ENCODE peak calls at places on chromosome 11, in seven cellular contexts. R, H, Q, F, Y, J and T are unnamed samples.

GRCh38 chr11:55970935-55971334 is 1.2 kb upstream of the OR10AG1 start:
- DNase-seq in Q (no peak), F (no peak), H (no peak), Y (no peak), R (no peak), J (no peak), T (no peak)

GRCh38 chr11:11973866-11974265 is 34.6 kb downstream of the DKK3 start:
- DNase-seq in J (no peak), H (no peak), Y (peak), F (no peak), R (no peak), Q (no peak), T (no peak)

GRCh38 chr11:26730711-26731460 is 9.0 kb upstream of the SLC5A12 start:
- DNase-seq in Q (no peak), H (peak), J (no peak), Y (peak), F (no peak), R (no peak), T (no peak)

GRCh38 chr11:27672836-27673464 is 27.3 kb downstream of the BDNF start:
- DNase-seq in J (no peak), R (no peak), F (no peak), Y (peak), H (no peak), Q (peak), T (no peak)

GRCh38 chr11:110123003-110123402 is 29.8 kb downstream of the ZC3H12C start:
- DNase-seq in Q (peak), F (no peak), Y (peak), R (no peak), J (no peak), H (peak), T (no peak)

GRCh38 chr11:34263462-34264186 is 94.2 kb downstream of the ABTB2 start:
- DNase-seq in J (no peak), F (no peak), Q (no peak), Y (peak), H (peak), R (peak), T (no peak)

GRCh38 chr11:6567371-6567745 is 36.1 kb downstream of the RRP8 start:
- DNase-seq in J (no peak), Q (no peak), R (no peak), H (no peak), Y (no peak), F (no peak), T (no peak)

GRCh38 chr11:119513806-119514170 is 90.8 kb upstream of the THY1 start:
- DNase-seq in Q (no peak), H (no peak), Y (no peak), R (no peak), F (no peak), J (no peak), T (no peak)

GRCh38 chr11:16158426-16158994 is 197.8 kb downstream of the SOX6 start:
- DNase-seq in H (no peak), Q (no peak), J (no peak), F (no peak), Y (no peak), R (no peak), T (no peak)

GRCh38 chr11:122322369-122322768 is 206.4 kb upstream of the BLID start:
- DNase-seq in J (no peak), Y (peak), R (no peak), H (peak), Q (no peak), F (peak), T (no peak)

GRCh38 chr11:65504671-65505433 is 6.0 kb downstream of the MALAT1 start:
- DNase-seq in Y (peak), Q (no peak), R (peak), H (peak), F (no peak), J (no peak), T (no peak)

GRCh38 chr11:66868726-66869291 is 11.9 kb downstream of the LRFN4 start:
- DNase-seq in R (no peak), F (no peak), Y (no peak), H (no peak), J (no peak), Q (peak), T (no peak)

GRCh38 chr11:75374646-75375045 is 23.2 kb upstream of the ARRB1 start:
- DNase-seq in R (no peak), Y (no peak), J (no peak), Q (no peak), F (no peak), H (no peak), T (no peak)

GRCh38 chr11:134341805-134342571 is 10.2 kb downstream of the GLB1L2 start:
- DNase-seq in H (no peak), J (no peak), Y (no peak), F (no peak), R (no peak), Q (no peak), T (no peak)

GRCh38 chr11:73157141-73158010 is 15.3 kb upstream of the FCHSD2 start:
- DNase-seq in Y (peak), H (peak), Q (no peak), R (no peak), F (peak), J (no peak), T (no peak)

GRCh38 chr11:2135018-2135569 is 4.1 kb downstream of the IGF2 start:
- DNase-seq in H (no peak), J (no peak), Y (no peak), R (no peak), F (no peak), Q (no peak), T (no peak)

GRCh38 chr11:9651481-9651880 is 12.4 kb upstream of the SWAP70 start:
- DNase-seq in Y (no peak), Q (no peak), H (no peak), R (no peak), J (no peak), F (no peak), T (no peak)

GRCh38 chr11:3080104-3080503 is 22.9 kb upstream of the CARS1 start:
- DNase-seq in J (no peak), F (no peak), R (no peak), H (peak), Y (peak), Q (no peak), T (no peak)

GRCh38 chr11:127733552-127733951 is 733.0 kb upstream of the KIRREL3 start:
- DNase-seq in Q (no peak), R (no peak), H (no peak), Y (no peak), J (no peak), F (no peak), T (no peak)

GRCh38 chr11:69540118-69541000 is 58.9 kb downstream of the LINC01488 start:
- DNase-seq in J (no peak), Q (peak), R (no peak), F (peak), H (no peak), Y (no peak), T (no peak)

GRCh38 chr11:76803811-76804600 is 20.9 kb downstream of the TSKU start:
- DNase-seq in Y (peak), F (peak), Q (no peak), J (no peak), H (peak), R (no peak), T (no peak)

GRCh38 chr11:7688238-7688826 is 15.0 kb upstream of the CYB5R2 start:
- DNase-seq in Y (peak), R (no peak), Q (peak), H (peak), F (no peak), J (no peak), T (no peak)

GRCh38 chr11:12376259-12376971 is 956 bp upstream of the PARVA start:
- DNase-seq in F (peak), J (no peak), Y (peak), Q (no peak), H (peak), R (peak), T (no peak)

GRCh38 chr11:21897203-21897602 is 295.7 kb upstream of the ANO5 start:
- DNase-seq in J (no peak), F (no peak), Y (no peak), R (no peak), Q (no peak), H (no peak), T (no peak)

GRCh38 chr11:86138958-86139357 is 70.1 kb upstream of the PICALM start:
- DNase-seq in Q (no peak), F (no peak), H (peak), Y (no peak), J (no peak), R (no peak), T (no peak)

GRCh38 chr11:111762981-111763643 is 3.1 kb downstream of the PPP2R1B start:
- DNase-seq in Q (no peak), J (no peak), R (no peak), F (no peak), Y (peak), H (peak), T (no peak)

GRCh38 chr11:59222464-59223065 is 9.8 kb upstream of the MPEG1 start:
- DNase-seq in R (no peak), H (no peak), Q (no peak), F (no peak), Y (no peak), J (no peak), T (no peak)

GRCh38 chr11:30526558-30526957 is 59.6 kb downstream of the MPPED2 start:
- DNase-seq in R (no peak), F (no peak), Q (no peak), H (no peak), Y (no peak), J (no peak), T (no peak)

GRCh38 chr11:133164986-133165385 is 367.3 kb downstream of the OPCML start:
- DNase-seq in Y (no peak), R (no peak), H (no peak), F (no peak), Q (no peak), J (no peak), T (no peak)

GRCh38 chr11:77882396-77882795 is 61.5 kb downstream of the AAMDC start:
- DNase-seq in J (no peak), Q (no peak), R (no peak), F (no peak), Y (no peak), H (no peak), T (no peak)

GRCh38 chr11:33575311-33575710 is 125.3 kb downstream of the C11orf91 start:
- DNase-seq in Q (no peak), J (no peak), Y (no peak), R (no peak), H (no peak), F (no peak), T (no peak)

GRCh38 chr11:36469063-36469462 is 41.0 kb downstream of the TRAF6 start:
- DNase-seq in J (no peak), F (no peak), Q (peak), H (peak), R (no peak), Y (no peak), T (no peak)